ENCODE peak calls at places on chromosomes 6 and 20, in seven cellular contexts. W, F, B, Q, S, E and G are unnamed samples. For H3K9me2 and H4K20me1, the result is how much of the 10 kb centered on the place peaks cover.

GRCh38 chr6:78875505-78875904 is 8.2 kb downstream of the IRAK1BP1 start:
- DNase-seq in W (no peak), F (no peak), B (no peak), Q (no peak), S (no peak), E (no peak), G (no peak)

GRCh38 chr6:139710578-139710977 is 336.1 kb upstream of the CITED2 start:
- DNase-seq in W (no peak), F (no peak), B (no peak), Q (peak), S (no peak), E (no peak), G (no peak)

GRCh38 chr20:49534314-49534713 is 33.6 kb downstream of the PTGIS start:
- DNase-seq in W (peak), F (peak), B (peak), Q (peak), S (peak), E (peak), G (peak)

GRCh38 chr6:13065596-13065995 is 262.7 kb downstream of the TBC1D7 start:
- DNase-seq in W (no peak), F (no peak), B (no peak), Q (no peak), S (peak), E (no peak), G (no peak)

GRCh38 chr6:91704531-91704930 is 1117.7 kb upstream of the MAP3K7 start:
- DNase-seq in W (peak), F (no peak), B (peak), Q (no peak), S (peak), E (no peak), G (no peak)

GRCh38 chr6:34517966-34518365 is 38.2 kb downstream of the SPDEF start:
- DNase-seq in W (no peak), F (peak), B (no peak), Q (no peak), S (no peak), E (no peak), G (no peak)

GRCh38 chr6:22145294-22145693 is 151.5 kb downstream of the PRL start:
- DNase-seq in W (no peak), F (no peak), B (no peak), Q (no peak), S (no peak), E (no peak), G (no peak)

GRCh38 chr6:33205172-33206026 is 944 bp downstream of the HSD17B8 start:
- DNase-seq in W (peak), F (peak), B (peak), Q (peak), S (peak), E (peak), G (peak)

GRCh38 chr6:16372029-16372776 is 133.8 kb downstream of the GMPR start:
- DNase-seq in W (no peak), F (no peak), B (no peak), Q (no peak), S (no peak), E (no peak), G (no peak)

GRCh38 chr6:138110229-138110628 is 3.0 kb upstream of the PERP start:
- DNase-seq in W (peak), F (no peak), B (no peak), Q (no peak), S (no peak), E (no peak), G (no peak)

GRCh38 chr6:582370-582769 is 74.5 kb downstream of the HUS1B start:
- DNase-seq in W (no peak), F (no peak), B (no peak), Q (no peak), S (no peak), E (peak), G (no peak)

GRCh38 chr6:127118505-127119360 is at the start of gene RSPO3:
- DNase-seq in W (peak), F (peak), B (no peak), Q (no peak), S (peak), E (peak), G (no peak)

GRCh38 chr6:14925627-14926026 is 320.2 kb upstream of the JARID2 start:
- DNase-seq in W (no peak), F (no peak), B (peak), Q (no peak), S (peak), E (no peak), G (no peak)

GRCh38 chr20:58260006-58260405 is 31.6 kb upstream of the ANKRD60 start:
- DNase-seq in W (no peak), F (no peak), B (no peak), Q (no peak), S (no peak), E (no peak), G (no peak)

GRCh38 chr20:51542033-51542893 is at the start of gene NFATC2:
- DNase-seq in W (no peak), F (peak), B (peak), Q (peak), S (no peak), E (peak), G (peak)

GRCh38 chr6:44503471-44503870 is 116.0 kb downstream of the CDC5L start:
- DNase-seq in W (no peak), F (no peak), B (no peak), Q (no peak), S (no peak), E (no peak), G (no peak)
- H3K9me2 ChIP-seq in W (under half), F (under half), B (under half), Q (under half), S (under half), E (under half), G (under half)

DNA sequence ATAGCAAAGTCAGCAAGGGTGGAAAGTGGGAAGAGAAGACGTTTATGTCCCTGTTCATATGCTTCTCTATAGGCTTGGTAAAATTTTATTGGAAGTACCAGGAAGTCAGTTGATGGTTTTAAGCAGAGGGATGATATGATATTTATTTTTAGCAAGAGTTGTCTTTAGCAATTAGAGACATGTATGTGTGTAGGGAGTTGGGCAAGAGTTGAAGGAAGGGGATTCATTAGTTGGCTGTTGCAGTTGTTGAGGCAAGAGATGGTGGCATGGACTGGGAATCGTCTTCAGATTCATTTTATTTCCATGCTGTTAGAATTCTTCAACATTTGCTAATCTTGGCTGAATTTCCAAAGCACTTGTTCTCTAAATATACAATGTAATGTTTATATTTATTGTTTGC is 85.6 kb downstream of the QKI start:
- DNase-seq in W (no peak), F (no peak), B (no peak), Q (no peak), S (no peak), E (no peak), G (no peak)
- H4K20me1 ChIP-seq in W (half or more), F (half or more), B (under half), Q (under half), S (under half), E (under half), G (under half)

DNA sequence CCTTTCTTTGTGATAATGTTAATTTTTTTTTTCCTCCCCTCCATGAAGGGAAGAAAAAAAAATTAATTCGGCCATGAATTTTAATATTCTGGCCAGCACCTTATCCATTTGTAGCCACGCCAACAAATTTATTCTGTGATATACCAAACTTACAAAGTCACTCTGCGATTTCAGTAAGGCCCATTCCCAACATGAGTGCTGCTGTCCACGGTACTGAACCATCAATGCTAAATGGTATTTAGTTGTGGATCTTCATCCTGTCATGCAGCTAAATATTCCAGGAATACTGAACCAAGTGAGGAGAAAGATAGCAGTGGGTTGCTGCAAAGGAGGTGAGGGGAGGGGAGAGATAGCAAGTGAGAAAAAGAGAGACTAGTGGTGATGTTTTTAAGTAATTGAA is 19.5 kb upstream of the RSPH4A start:
- DNase-seq in W (no peak), F (no peak), B (peak), Q (no peak), S (peak), E (peak), G (no peak)
- H3K9me2 ChIP-seq in W (under half), F (under half), B (under half), Q (under half), S (under half), E (under half), G (under half)

GRCh38 chr6:36970892-36971842 is 14.8 kb downstream of the MTCH1 start:
- DNase-seq in W (no peak), F (no peak), B (no peak), Q (no peak), S (no peak), E (no peak), G (no peak)
- H4K20me1 ChIP-seq in W (under half), F (under half), B (under half), Q (under half), S (under half), E (under half), G (under half)